ENCODE peak calls at places on chromosomes 2 and 18, in seven cellular contexts. V is testis, O is progenitor cell of endocrine pancreas, X is nephron progenitor cell, S is esophagus squamous epithelium, K is lower lobe of right lung, B is GM23338. U is an unnamed sample.

GRCh38 chr18:58097127-58097906 is 53.3 kb downstream of the NEDD4L start:
- DNase-seq in B (no peak), O (no peak), S (no peak), X (no peak), V (peak; percentile 28), K (peak; percentile 60), U (no peak)

GRCh38 chr2:126784636-126785035 is 114.1 kb upstream of the TEX51 start:
- DNase-seq in S (no peak), B (no peak), K (no peak), O (no peak), X (no peak), V (no peak), U (no peak)

GRCh38 chr2:64568836-64569235 is 44.7 kb downstream of the AFTPH start:
- DNase-seq in K (no peak), O (no peak), S (no peak), B (peak; percentile 11), V (no peak), X (no peak), U (no peak)

GRCh38 chr18:54607213-54607934 is 16.3 kb downstream of the DYNAP start:
- DNase-seq in V (no peak), O (no peak), X (no peak), K (no peak), B (peak; percentile 86), S (no peak), U (no peak)

GRCh38 chr18:8826971-8827370 is 121.6 kb downstream of the MTCL1 start:
- DNase-seq in S (no peak), K (no peak), B (no peak), X (no peak), O (no peak), V (no peak), U (no peak)

GRCh38 chr2:71156531-71156930 is 26.1 kb downstream of the MPHOSPH10 start:
- DNase-seq in V (no peak), B (peak; percentile 26), K (no peak), S (no peak), O (no peak), X (no peak), U (peak; percentile 84)

GRCh38 chr2:172246649-172247048 is 143.9 kb upstream of the DLX2 start:
- DNase-seq in V (peak; percentile 45), K (no peak), S (no peak), O (no peak), X (no peak), B (peak; percentile 22), U (no peak)

GRCh38 chr2:208025814-208026184 is 472 bp upstream of the PLEKHM3 start:
- DNase-seq in X (no peak), V (peak; percentile 23), S (no peak), O (no peak), K (no peak), B (peak; percentile 34), U (no peak)

GRCh38 chr2:67311536-67311935 is 85.6 kb upstream of the ETAA1 start:
- DNase-seq in X (no peak), B (no peak), V (no peak), S (no peak), K (no peak), O (no peak), U (no peak)

GRCh38 chr18:62249478-62250097 is 62.5 kb downstream of the RELCH start:
- DNase-seq in S (peak; percentile 1), X (peak; percentile 69), B (peak; percentile 91), V (peak; percentile 93), K (peak; percentile 62), O (peak; percentile 42), U (peak; percentile 63)

GRCh38 chr2:152067823-152068222 is 31.0 kb downstream of the CACNB4 start:
- DNase-seq in X (no peak), O (no peak), B (no peak), K (no peak), S (no peak), V (no peak), U (no peak)

GRCh38 chr2:240947607-240948006 is 41.5 kb downstream of the CROCC2 start:
- DNase-seq in V (peak; percentile 3), K (no peak), B (no peak), S (no peak), X (no peak), O (peak; percentile 8), U (no peak)

GRCh38 chr2:206353685-206354084 is 79.2 kb downstream of the ZDBF2 start:
- DNase-seq in V (no peak), O (no peak), B (no peak), K (no peak), S (no peak), X (no peak), U (no peak)

GRCh38 chr18:43587538-43588153 is 310.4 kb upstream of the SYT4 start:
- DNase-seq in V (peak; percentile 28), S (no peak), K (no peak), X (no peak), B (peak; percentile 55), O (no peak), U (no peak)

GRCh38 chr2:234446404-234447076 is 50.3 kb downstream of the ARL4C start:
- DNase-seq in K (peak; percentile 86), V (peak; percentile 51), O (no peak), X (no peak), S (peak; percentile 49), B (no peak), U (no peak)

GRCh38 chr18:12342661-12343060 is 34.4 kb downstream of the AFG3L2 start:
- DNase-seq in O (no peak), B (no peak), V (no peak), X (no peak), K (no peak), S (no peak), U (no peak)

GRCh38 chr2:227615181-227615580 is 541 bp upstream of the SCYGR3 start:
- DNase-seq in V (no peak), S (no peak), K (no peak), X (no peak), O (no peak), B (no peak), U (no peak)

GRCh38 chr2:222690564-222691200 is 19.2 kb downstream of the MOGAT1 start:
- DNase-seq in V (peak; percentile 87), B (peak; percentile 94), O (peak; percentile 59), X (peak; percentile 83), S (no peak), K (peak; percentile 84), U (peak; percentile 81)

GRCh38 chr2:222698276-222698675 is 26.8 kb downstream of the MOGAT1 start:
- DNase-seq in V (no peak), K (no peak), O (no peak), S (no peak), B (no peak), X (no peak), U (no peak)

GRCh38 chr2:222689322-222689721 is 17.9 kb downstream of the MOGAT1 start:
- DNase-seq in S (no peak), O (no peak), B (no peak), V (no peak), K (no peak), X (no peak), U (no peak)

GRCh38 chr2:222688912-222689311 is 17.5 kb downstream of the MOGAT1 start:
- DNase-seq in K (no peak), X (no peak), S (no peak), V (no peak), O (no peak), B (no peak), U (no peak)

GRCh38 chr2:222693837-222694236 is 22.4 kb downstream of the MOGAT1 start:
- DNase-seq in X (no peak), K (no peak), O (no peak), V (no peak), S (no peak), B (peak; percentile 49), U (no peak)
- TF ChIP-seq CTCF in X (no peak), K (no peak), O (peak; percentile 27), V (no peak), S (peak; percentile 17), B (peak; percentile 62), U (no peak)

GRCh38 chr2:81528852-81529480 is 1224.4 kb upstream of the LRRTM1 start:
- DNase-seq in S (no peak), X (no peak), B (no peak), O (no peak), V (no peak), K (no peak), U (no peak)

DNA sequence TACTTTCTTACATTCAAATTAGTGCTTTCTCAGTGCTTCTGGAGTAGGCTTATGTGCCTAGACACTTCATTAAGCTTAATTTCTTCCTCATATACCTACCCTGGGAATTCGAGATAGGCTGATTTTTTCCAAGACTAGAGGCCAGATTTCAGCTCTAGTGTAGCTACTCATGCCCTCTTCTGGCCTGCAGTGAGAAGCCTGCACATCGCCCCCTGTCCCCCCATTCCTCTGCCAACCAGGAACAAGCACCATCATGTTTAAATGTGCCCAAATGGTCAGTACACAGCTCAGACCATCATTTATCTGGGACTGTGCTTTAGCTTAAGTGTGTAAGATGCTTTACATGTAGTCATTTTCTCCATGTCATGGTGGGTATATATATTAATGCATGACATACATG is 1218.8 kb upstream of the LRRTM1 start:
- DNase-seq in X (no peak), S (no peak), K (no peak), B (peak; percentile 36), O (no peak), V (no peak), U (no peak)
- TF ChIP-seq CTCF in X (no peak), S (no peak), K (no peak), B (peak; percentile 68), O (no peak), V (no peak), U (no peak)

GRCh38 chr2:62118160-62118559 is 77.8 kb upstream of the B3GNT2 start:
- DNase-seq in S (no peak), K (no peak), O (no peak), B (no peak), V (no peak), X (no peak), U (no peak)
- TF ChIP-seq CTCF in S (no peak), K (no peak), O (no peak), B (no peak), V (no peak), X (no peak), U (no peak)

GRCh38 chr2:103963331-103963730 is 890.6 kb upstream of the POU3F3 start:
- DNase-seq in K (no peak), O (no peak), X (no peak), S (no peak), B (no peak), V (no peak), U (no peak)

GRCh38 chr2:103960126-103960508 is 893.8 kb upstream of the POU3F3 start:
- DNase-seq in S (no peak), O (no peak), B (no peak), K (no peak), X (no peak), V (no peak), U (no peak)

DNA sequence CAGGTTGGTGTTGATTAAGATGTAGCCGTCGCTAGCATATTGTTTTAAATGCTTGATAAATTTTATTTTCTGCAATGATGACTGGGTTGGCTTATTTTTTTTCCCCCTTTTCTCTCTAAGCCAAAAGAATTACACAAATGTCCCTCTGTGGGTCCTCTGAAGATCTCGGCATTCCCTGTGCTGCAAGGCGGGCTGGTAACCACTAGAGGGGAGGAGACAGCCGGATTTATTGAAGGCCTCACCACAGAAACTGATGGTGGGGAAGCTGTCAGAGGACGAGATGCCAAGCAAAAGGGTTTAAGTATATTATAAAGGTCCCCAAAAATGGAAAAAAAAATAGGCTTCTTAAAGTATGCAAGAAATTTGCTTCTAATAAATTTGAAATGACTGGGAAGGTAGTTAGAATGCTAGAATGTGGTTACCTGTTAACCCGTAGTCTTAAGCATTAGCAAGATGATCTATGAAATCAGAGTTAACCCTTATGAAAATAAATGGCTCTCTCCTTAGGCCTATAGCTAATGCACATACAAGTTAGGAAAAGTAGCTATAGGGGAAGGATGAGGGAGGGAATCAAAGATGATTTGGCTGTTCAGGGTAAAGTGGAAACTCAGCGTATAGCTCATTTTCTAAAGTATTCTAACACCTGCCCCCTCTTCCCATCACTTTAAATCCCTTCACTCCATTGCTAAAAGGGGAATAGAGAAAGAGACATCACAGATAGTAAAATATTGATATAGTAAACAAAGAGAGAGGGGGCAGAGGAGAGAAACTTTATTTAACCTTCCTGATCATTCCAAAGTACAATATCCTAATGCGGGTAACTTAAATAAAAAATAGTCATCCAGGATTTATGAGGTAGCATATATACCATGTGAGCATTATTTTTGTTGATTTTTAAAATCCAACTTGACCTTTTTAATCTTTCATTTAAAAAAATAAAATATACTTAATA is 894.5 kb upstream of the POU3F3 start:
- DNase-seq in O (peak; percentile 36), V (peak; percentile 60), S (peak; percentile 0), B (peak; percentile 77), K (no peak), X (peak; percentile 54), U (peak; percentile 71)
- TF ChIP-seq CTCF in O (peak; percentile 80), V (no peak), S (peak; percentile 19), B (peak; percentile 80), K (peak; percentile 43), X (peak; percentile 85), U (peak; percentile 72)

U was measured in glutamatergic neuron.